ENCODE peak calls at places on chromosomes 7 and 10, in seven cellular contexts. A, E, L, O, K, N and C are unnamed samples.

GRCh38 chr7:41938371-41938770 is 235.5 kb upstream of the INHBA start:
- DNase-seq in E (no peak), O (no peak), A (no peak), K (no peak), N (no peak), L (no peak), C (no peak)

GRCh38 chr7:98265841-98266271 is 13.8 kb upstream of the TECPR1 start:
- DNase-seq in L (no peak), O (no peak), N (no peak), E (peak), K (no peak), A (no peak), C (no peak)

GRCh38 chr10:3749597-3750351 is 35.2 kb downstream of the KLF6 start:
- DNase-seq in L (no peak), O (no peak), K (peak), N (no peak), E (no peak), A (no peak), C (no peak)

GRCh38 chr10:110834622-110835219 is 37.0 kb upstream of the PDCD4 start:
- DNase-seq in N (no peak), K (peak), E (no peak), L (no peak), O (peak), A (no peak), C (peak)

GRCh38 chr10:112280205-112280921 is 2.8 kb upstream of the TECTB start:
- DNase-seq in A (no peak), E (peak), L (no peak), K (peak), N (no peak), O (no peak), C (no peak)

GRCh38 chr7:43905209-43905946 is 1.0 kb downstream of the URGCP start:
- DNase-seq in L (no peak), A (no peak), K (peak), E (peak), N (no peak), O (peak), C (no peak)

GRCh38 chr7:1283337-1283736 is 50.7 kb downstream of the UNCX start:
- DNase-seq in E (no peak), O (no peak), N (no peak), L (no peak), A (no peak), K (no peak), C (no peak)

GRCh38 chr7:9181356-9181755 is 747.9 kb downstream of the NXPH1 start:
- DNase-seq in E (no peak), L (no peak), N (no peak), A (no peak), K (no peak), O (no peak), C (no peak)

GRCh38 chr7:80703272-80703671 is 64.8 kb downstream of the CD36 start:
- DNase-seq in A (no peak), E (peak), L (no peak), K (no peak), O (no peak), N (no peak), C (no peak)

GRCh38 chr10:32036922-32037321 is 19.3 kb downstream of the KIF5B start:
- DNase-seq in N (no peak), K (no peak), O (no peak), A (no peak), E (no peak), L (no peak), C (no peak)

GRCh38 chr7:107631588-107631987 is 29.0 kb upstream of the SLC26A4 start:
- DNase-seq in E (no peak), N (no peak), A (no peak), O (no peak), L (no peak), K (no peak), C (no peak)